ENCODE peak calls at places on chromosomes 4 and X, in ten cellular contexts. S, X, W, M, R, V, C, I, L and D are unnamed samples.

GRCh38 chrX:103817502-103817901 is 14.6 kb downstream of the RAB9B start:
- DNase-seq in S (no peak), V (no peak), X (peak), I (peak), L (peak), M (no peak), W (no peak), C (no peak), R (peak), D (no peak)

GRCh38 chr4:76292730-76293129 is 13.8 kb upstream of the STBD1 start:
- DNase-seq in C (no peak), S (no peak), X (no peak), R (no peak), V (no peak), L (no peak), M (no peak), W (no peak), I (no peak), D (no peak)

GRCh38 chr4:115187136-115187535 is 73.7 kb upstream of the NDST4 start:
- DNase-seq in L (no peak), W (no peak), S (no peak), M (no peak), C (no peak), R (no peak), X (no peak), I (no peak), V (no peak), D (no peak)

GRCh38 chr4:6641164-6641970 is 882 bp downstream of the MRFAP1 start:
- DNase-seq in L (peak), W (peak), V (peak), S (no peak), X (peak), I (peak), M (no peak), C (peak), R (peak), D (peak)

GRCh38 chr4:108175966-108176365 is 7.2 kb upstream of the LEF1 start:
- DNase-seq in W (no peak), M (no peak), I (no peak), V (no peak), C (no peak), S (no peak), R (no peak), L (no peak), X (no peak), D (no peak)

GRCh38 chr4:93467484-93468155 is 360.9 kb upstream of the ATOH1 start:
- DNase-seq in M (no peak), W (no peak), S (no peak), I (no peak), R (no peak), X (no peak), C (no peak), V (no peak), L (peak), D (no peak)

GRCh38 chr4:236028-236427 is 69.2 kb downstream of the ZNF732 start:
- DNase-seq in M (no peak), I (no peak), L (no peak), C (no peak), W (no peak), V (no peak), X (no peak), R (no peak), S (no peak), D (no peak)

GRCh38 chr4:158164849-158165248 is 8.0 kb downstream of the GASK1B start:
- DNase-seq in L (no peak), M (no peak), R (no peak), V (no peak), I (no peak), X (no peak), W (no peak), S (no peak), C (no peak), D (no peak)

GRCh38 chrX:131235768-131236167 is 53.3 kb downstream of the IGSF1 start:
- DNase-seq in X (no peak), L (no peak), I (no peak), W (no peak), V (no peak), C (no peak), S (no peak), R (no peak), M (no peak), D (no peak)

GRCh38 chrX:140733766-140734342 is 24.3 kb downstream of the LINC00632 start:
- DNase-seq in C (peak), X (peak), V (no peak), I (peak), L (peak), S (no peak), W (no peak), R (peak), M (no peak), D (no peak)

GRCh38 chr4:184695178-184695896 is 38.6 kb downstream of the CENPU start:
- DNase-seq in I (no peak), W (no peak), X (peak), S (no peak), C (no peak), R (no peak), L (peak), M (no peak), V (no peak), D (no peak)

GRCh38 chr4:109739547-109739946 is 9.7 kb upstream of the PLA2G12A start:
- DNase-seq in I (no peak), M (no peak), W (no peak), L (no peak), S (no peak), R (no peak), V (no peak), X (peak), C (no peak), D (no peak)

GRCh38 chrX:13252726-13253125 is 67.1 kb downstream of the ATXN3L start:
- DNase-seq in L (no peak), V (no peak), C (no peak), I (no peak), W (no peak), R (no peak), S (no peak), M (no peak), X (peak), D (no peak)

GRCh38 chr4:111066001-111066400 is 443.1 kb upstream of the PITX2 start:
- DNase-seq in R (no peak), I (no peak), W (no peak), M (no peak), L (no peak), S (no peak), C (no peak), X (peak), V (no peak), D (no peak)

GRCh38 chr4:113382704-113383103 is 333.3 kb downstream of the ANK2 start:
- DNase-seq in M (no peak), V (no peak), R (no peak), I (no peak), L (no peak), W (no peak), C (no peak), X (no peak), S (no peak), D (no peak)

GRCh38 chr4:13470379-13470778 is 13.8 kb downstream of the RAB28 start:
- DNase-seq in V (no peak), S (no peak), C (no peak), X (no peak), W (no peak), I (no peak), M (no peak), R (no peak), L (no peak), D (no peak)

GRCh38 chrX:77442728-77443127 is 4.5 kb upstream of the FGF16 start:
- DNase-seq in I (no peak), S (peak), L (no peak), C (no peak), M (no peak), X (peak), W (no peak), R (peak), V (no peak), D (no peak)

GRCh38 chr4:8048856-8049686 is 109.4 kb upstream of the AFAP1 start:
- DNase-seq in C (no peak), W (no peak), M (no peak), R (no peak), L (no peak), S (no peak), V (no peak), I (no peak), X (no peak), D (no peak)

GRCh38 chr4:122167369-122167768 is 15.2 kb downstream of the BLTP1 start:
- DNase-seq in I (no peak), R (no peak), L (no peak), V (no peak), M (no peak), S (no peak), W (no peak), C (no peak), X (no peak), D (no peak)

GRCh38 chr4:186201535-186202230 is 10.3 kb downstream of the CYP4V2 start:
- DNase-seq in V (no peak), S (no peak), R (peak), I (peak), W (no peak), M (peak), X (peak), L (peak), C (peak), D (no peak)

GRCh38 chr4:59024257-59024656 is 1914.1 kb upstream of the IGFBP7 start:
- DNase-seq in L (no peak), I (no peak), S (no peak), W (no peak), C (no peak), R (no peak), X (no peak), V (no peak), M (no peak), D (no peak)

GRCh38 chr4:5782829-5783476 is 72.0 kb downstream of the EVC start:
- DNase-seq in W (no peak), R (no peak), I (no peak), S (no peak), L (no peak), C (no peak), V (peak), X (no peak), M (peak), D (no peak)

GRCh38 chr4:174198396-174199179 is 84.9 kb downstream of the FBXO8 start:
- DNase-seq in M (no peak), S (peak), W (no peak), R (peak), C (no peak), L (no peak), X (peak), I (no peak), V (no peak), D (no peak)

GRCh38 chr4:167196386-167196785 is 37.9 kb downstream of the SPOCK3 start:
- DNase-seq in C (no peak), L (no peak), X (no peak), M (no peak), S (no peak), I (no peak), R (peak), W (no peak), V (no peak), D (no peak)

GRCh38 chr4:128812360-128812958 is 3.0 kb downstream of the JADE1 start:
- DNase-seq in C (no peak), S (no peak), W (peak), R (peak), X (peak), L (peak), I (peak), V (no peak), M (no peak), D (no peak)

GRCh38 chrX:136336623-136337022 is 35.9 kb downstream of the ADGRG4 start:
- DNase-seq in S (no peak), I (no peak), L (no peak), X (no peak), W (no peak), R (no peak), C (no peak), V (no peak), M (no peak), D (no peak)

GRCh38 chr4:163332526-163333405 is at the start of gene NPY1R:
- DNase-seq in R (peak), M (peak), S (peak), C (no peak), W (peak), X (peak), I (peak), L (peak), V (peak), D (peak)
- H3K4me3 ChIP-seq in R (peak), M (peak), S (peak), C (peak), W (peak), X (peak), I (peak), L (peak), V (peak), D (peak)

GRCh38 chrX:153845195-153845594 is 14.9 kb upstream of the PDZD4 start:
- DNase-seq in X (no peak), I (no peak), M (no peak), V (no peak), R (no peak), S (no peak), L (no peak), W (no peak), C (no peak), D (no peak)
- H3K27ac ChIP-seq in X (no peak), I (no peak), M (no peak), V (no peak), R (no peak), S (no peak), L (no peak), W (no peak), C (no peak), D (no peak)

GRCh38 chrX:68843992-68844391 is 15.2 kb downstream of the EFNB1 start:
- DNase-seq in X (no peak), W (no peak), C (no peak), L (no peak), R (peak), V (no peak), S (no peak), M (no peak), I (no peak), D (no peak)

GRCh38 chrX:68841251-68842049 is 12.6 kb downstream of the EFNB1 start:
- DNase-seq in M (no peak), L (no peak), S (no peak), X (no peak), I (no peak), C (no peak), V (no peak), R (no peak), W (no peak), D (no peak)

GRCh38 chrX:68840256-68840655 is 11.4 kb downstream of the EFNB1 start:
- DNase-seq in V (no peak), X (no peak), I (no peak), R (no peak), C (no peak), M (no peak), S (no peak), L (no peak), W (no peak), D (no peak)

GRCh38 chrX:68842351-68842750 is 13.5 kb downstream of the EFNB1 start:
- DNase-seq in V (no peak), S (no peak), R (no peak), W (no peak), X (no peak), M (no peak), I (no peak), C (no peak), L (no peak), D (no peak)

DNA sequence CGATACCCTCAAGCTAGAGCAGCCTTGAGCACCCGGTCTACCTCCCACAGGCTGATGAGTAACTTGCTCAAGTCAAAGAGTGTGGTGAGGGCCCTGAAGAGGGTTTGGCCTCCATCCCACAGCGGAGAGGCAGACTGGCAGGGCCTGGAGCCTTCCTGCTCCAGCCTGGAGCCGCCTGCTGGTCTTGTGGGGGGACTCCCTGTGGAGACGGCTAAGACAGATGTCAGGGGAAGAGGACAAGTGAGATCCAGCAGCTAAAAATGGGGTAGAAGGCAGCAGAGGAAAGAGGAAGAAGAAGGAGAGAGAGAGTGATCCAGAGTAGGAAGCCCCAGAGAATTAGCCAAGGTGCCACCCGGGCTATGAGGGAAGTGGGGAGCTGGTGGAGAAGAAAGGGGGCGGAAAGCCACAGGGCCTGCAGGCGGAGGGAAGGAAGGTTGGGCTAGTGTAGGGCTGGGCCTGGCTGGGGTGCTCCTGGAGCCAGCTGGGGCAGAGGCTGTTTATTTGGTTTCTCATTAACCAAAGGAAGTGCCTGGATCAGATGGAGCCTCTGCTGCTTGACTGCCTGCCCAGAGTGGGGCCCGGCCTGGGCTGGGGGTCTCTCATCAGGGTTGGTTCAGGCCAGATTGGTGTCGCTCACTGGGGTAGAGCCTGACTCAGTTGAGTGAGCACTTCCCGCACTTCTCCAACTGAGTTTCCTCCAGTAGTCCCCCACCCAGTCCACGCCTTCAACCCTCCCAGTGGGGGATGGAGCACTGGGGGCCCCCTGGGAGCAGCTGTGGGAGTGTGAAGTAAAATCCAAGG is 14.2 kb downstream of the EFNB1 start:
- DNase-seq in L (no peak), S (no peak), I (no peak), W (no peak), R (no peak), X (peak), C (no peak), M (peak), V (no peak), D (no peak)
- TF ChIP-seq CTCF in L (no peak), S (no peak), I (no peak), W (no peak), R (no peak), X (no peak), C (no peak), M (no peak), V (no peak), D (no peak)

GRCh38 chr4:41360911-41361830 is 104.4 kb downstream of the UCHL1 start:
- DNase-seq in W (peak), M (peak), I (no peak), S (no peak), X (no peak), C (no peak), V (peak), R (peak), L (peak), D (peak)

GRCh38 chr4:41359836-41360213 is 103.1 kb downstream of the UCHL1 start:
- DNase-seq in V (no peak), C (no peak), M (no peak), X (no peak), I (no peak), R (no peak), S (no peak), W (no peak), L (no peak), D (no peak)

GRCh38 chr4:41358626-41359025 is 101.9 kb downstream of the UCHL1 start:
- DNase-seq in I (no peak), R (no peak), W (peak), S (no peak), V (no peak), C (no peak), X (no peak), M (peak), L (no peak), D (no peak)

GRCh38 chr4:41360214-41360910 is 103.6 kb downstream of the UCHL1 start:
- DNase-seq in S (no peak), V (peak), W (peak), X (peak), R (peak), I (peak), L (peak), C (no peak), M (peak), D (peak)

DNA sequence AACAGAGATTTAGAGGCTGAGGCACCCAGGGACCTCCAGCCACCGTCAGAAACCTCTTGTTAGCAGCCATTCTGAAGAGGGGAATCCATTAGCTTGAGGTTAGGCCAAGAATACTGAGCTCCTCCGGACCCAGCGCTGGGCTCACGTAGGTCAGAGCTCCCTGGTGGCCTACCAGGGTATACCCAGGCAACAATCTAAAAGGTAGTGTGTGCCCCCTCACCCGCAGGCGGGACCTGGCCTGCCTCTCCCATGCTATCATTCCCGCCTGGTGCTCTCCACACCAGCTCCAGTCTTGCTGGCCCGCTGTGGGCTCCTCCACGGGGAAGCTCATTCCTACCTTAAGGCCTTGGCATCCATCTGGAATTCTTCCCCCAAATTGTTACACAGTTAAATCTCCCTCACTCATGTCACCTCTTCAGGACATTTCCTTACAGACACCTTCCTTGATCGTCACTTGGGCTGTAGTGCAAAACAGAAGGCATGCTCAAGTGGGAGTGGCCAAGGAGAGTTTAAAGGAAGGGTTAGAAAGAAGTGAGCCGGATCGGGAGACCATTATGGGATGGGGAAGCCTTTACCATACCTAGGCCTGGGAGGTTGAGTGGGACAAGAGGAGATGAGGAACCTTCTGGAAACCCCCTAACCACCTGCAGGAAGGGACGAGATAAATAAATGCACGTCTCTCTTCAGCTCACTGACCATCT is 102.5 kb downstream of the UCHL1 start:
- DNase-seq in V (no peak), L (no peak), S (no peak), X (no peak), W (no peak), C (no peak), R (no peak), M (peak), I (no peak), D (no peak)
- H3K4me3 ChIP-seq in V (no peak), L (no peak), S (no peak), X (no peak), W (no peak), C (no peak), R (no peak), M (peak), I (no peak), D (no peak)

DNA sequence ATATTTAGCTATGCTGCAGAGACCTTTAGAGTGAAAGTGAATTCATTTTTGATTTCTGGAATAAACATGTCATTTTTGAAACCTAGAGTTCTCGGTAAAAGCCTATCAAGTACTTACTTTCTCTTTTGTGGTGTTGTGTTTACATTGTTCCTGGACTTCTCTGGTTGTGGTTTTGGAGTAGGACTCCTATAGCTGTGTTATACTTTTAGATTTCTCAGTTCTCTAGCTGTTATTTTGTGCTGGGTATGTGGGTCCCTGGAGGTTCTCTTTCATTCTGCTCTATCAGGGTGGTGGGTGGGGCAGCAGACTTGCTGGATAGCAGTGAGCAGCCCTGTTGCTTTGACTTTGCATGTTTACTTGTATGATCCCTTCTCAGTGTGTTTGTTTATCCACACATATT is 25.6 kb upstream of the MSMO1 start:
- DNase-seq in I (peak), L (no peak), C (no peak), M (no peak), V (no peak), W (no peak), R (no peak), X (peak), S (no peak), D (no peak)
- H3K27ac ChIP-seq in I (no peak), L (no peak), C (no peak), M (no peak), V (no peak), W (no peak), R (no peak), X (no peak), S (no peak), D (no peak)